ENCODE peak calls at places on chromosomes 5 and 9, in nine cellular contexts. V is HCT116, Y is IMR-90, T is heart left ventricle, X is NB4, U is breast epithelium, A is adrenal gland, B is H54, J is ovary. Q is an unnamed sample.

GRCh38 chr9:99931155-99931840 is 24.8 kb downstream of the STX17 start:
- DNase-seq in V (no peak), Y (peak), T (no peak), X (no peak), U (no peak), A (no peak), B (no peak), J (no peak), Q (no peak)

GRCh38 chr5:12865529-12865928 is 961.3 kb upstream of the CTNND2 start:
- DNase-seq in V (no peak), Y (no peak), T (no peak), X (no peak), U (no peak), A (no peak), B (no peak), J (no peak), Q (no peak)

GRCh38 chr5:176415240-176416122 is 858 bp downstream of the CLTB start:
- DNase-seq in V (no peak), Y (peak), T (peak), X (no peak), U (peak), A (peak), B (peak), J (no peak), Q (peak)

GRCh38 chr5:133827001-133827400 is 141.4 kb downstream of the C5orf15 start:
- DNase-seq in V (no peak), Y (no peak), T (no peak), X (no peak), U (no peak), A (no peak), B (no peak), J (no peak), Q (peak)

GRCh38 chr9:86600291-86600690 is 246.1 kb upstream of the TUT7 start:
- DNase-seq in V (no peak), Y (peak), T (no peak), X (no peak), U (no peak), A (no peak), B (no peak), J (no peak), Q (no peak)

GRCh38 chr9:36738318-36738975 is 165.8 kb downstream of the MELK start:
- DNase-seq in V (peak), Y (peak), T (no peak), X (no peak), U (no peak), A (no peak), B (peak), J (peak), Q (no peak)

GRCh38 chr5:175809531-175810121 is 61.8 kb upstream of the CPLX2 start:
- DNase-seq in V (peak), Y (peak), T (no peak), X (no peak), U (no peak), A (no peak), B (peak), J (no peak), Q (no peak)

GRCh38 chr5:150213530-150213929 is 23.7 kb downstream of the SLC6A7 start:
- DNase-seq in V (no peak), Y (peak), T (peak), X (peak), U (no peak), A (no peak), B (no peak), J (no peak), Q (no peak)

GRCh38 chr5:160887780-160888179 is 35.8 kb upstream of the ATP10B start:
- DNase-seq in V (no peak), Y (no peak), T (no peak), X (no peak), U (no peak), A (no peak), B (no peak), J (no peak), Q (no peak)

GRCh38 chr5:179923422-179923821 is 15.7 kb upstream of the TBC1D9B start:
- DNase-seq in V (no peak), Y (no peak), T (no peak), X (peak), U (no peak), A (no peak), B (no peak), J (no peak), Q (no peak)

GRCh38 chr9:113545068-113545467 is 81.5 kb downstream of the RGS3 start:
- DNase-seq in V (no peak), Y (no peak), T (no peak), X (no peak), U (no peak), A (no peak), B (no peak), J (no peak), Q (no peak)

GRCh38 chr9:88237454-88238280 is 99.4 kb upstream of the SPATA31C2 start:
- DNase-seq in V (no peak), Y (no peak), T (no peak), X (no peak), U (no peak), A (no peak), B (no peak), J (no peak), Q (no peak)

GRCh38 chr9:131226226-131226625 is 50.1 kb downstream of the FAM78A start:
- DNase-seq in V (no peak), Y (no peak), T (no peak), X (no peak), U (no peak), A (no peak), B (no peak), J (no peak), Q (no peak)

GRCh38 chr5:77630246-77631165 is 8.0 kb downstream of the OTP start:
- DNase-seq in V (peak), Y (no peak), T (peak), X (peak), U (no peak), A (peak), B (no peak), J (no peak), Q (peak)

GRCh38 chr5:151740336-151740942 is 18.0 kb downstream of the ATOX1 start:
- DNase-seq in V (no peak), Y (peak), T (peak), X (peak), U (peak), A (peak), B (peak), J (peak), Q (peak)

GRCh38 chr5:161786686-161787085 is 61.2 kb upstream of the GABRA1 start:
- DNase-seq in V (no peak), Y (no peak), T (no peak), X (no peak), U (no peak), A (no peak), B (no peak), J (no peak), Q (no peak)

GRCh38 chr5:128627939-128628338 is 89.9 kb upstream of the FBN2 start:
- DNase-seq in V (no peak), Y (no peak), T (no peak), X (no peak), U (no peak), A (no peak), B (no peak), J (no peak), Q (no peak)

GRCh38 chr9:121989010-121989409 is 104.1 kb downstream of the TTLL11 start:
- DNase-seq in V (no peak), Y (peak), T (peak), X (no peak), U (no peak), A (no peak), B (no peak), J (no peak), Q (no peak)

GRCh38 chr9:130634801-130635200 is 29.6 kb upstream of the PRDM12 start:
- DNase-seq in V (no peak), Y (no peak), T (no peak), X (no peak), U (no peak), A (no peak), B (no peak), J (no peak), Q (no peak)

GRCh38 chr9:86282979-86283535 is 719 bp upstream of the ISCA1 start:
- DNase-seq in V (no peak), Y (peak), T (no peak), X (peak), U (no peak), A (no peak), B (peak), J (no peak), Q (no peak)

GRCh38 chr5:179373961-179374505 is 28.8 kb upstream of the ADAMTS2 start:
- DNase-seq in V (no peak), Y (no peak), T (no peak), X (no peak), U (no peak), A (no peak), B (no peak), J (no peak), Q (no peak)

GRCh38 chr9:108014353-108014752 is 524.8 kb upstream of the KLF4 start:
- DNase-seq in V (no peak), Y (no peak), T (no peak), X (no peak), U (no peak), A (no peak), B (no peak), J (no peak), Q (no peak)

GRCh38 chr5:129094924-129095797 is 612 bp downstream of the ISOC1 start:
- DNase-seq in V (no peak), Y (peak), T (peak), X (peak), U (peak), A (peak), B (peak), J (peak), Q (peak)

GRCh38 chr5:179964015-179964414 is 56.3 kb upstream of the TBC1D9B start:
- DNase-seq in V (no peak), Y (no peak), T (no peak), X (no peak), U (no peak), A (no peak), B (no peak), J (no peak), Q (no peak)

GRCh38 chr5:100560860-100561259 is 25.7 kb downstream of the FAM174A start:
- DNase-seq in V (no peak), Y (peak), T (no peak), X (no peak), U (no peak), A (no peak), B (no peak), J (no peak), Q (no peak)

GRCh38 chr5:16797949-16798348 is 138.1 kb downstream of the MYO10 start:
- DNase-seq in V (no peak), Y (no peak), T (no peak), X (no peak), U (no peak), A (no peak), B (no peak), J (no peak), Q (no peak)

GRCh38 chr9:136671646-136672430 is 9.1 kb downstream of the EGFL7 start:
- DNase-seq in V (no peak), Y (no peak), T (no peak), X (peak), U (no peak), A (no peak), B (no peak), J (peak), Q (peak)
- TF ChIP-seq POLR2A in V (no peak), Y (no peak), T (no peak), X (no peak), U (no peak), A (no peak), B (no peak), J (no peak), Q (no peak)

GRCh38 chr5:19258686-19259085 is 729.3 kb downstream of the CDH18 start:
- DNase-seq in V (no peak), Y (no peak), T (no peak), X (no peak), U (peak), A (no peak), B (no peak), J (no peak), Q (no peak)

GRCh38 chr5:19264821-19265220 is 723.2 kb downstream of the CDH18 start:
- DNase-seq in V (no peak), Y (no peak), T (no peak), X (no peak), U (no peak), A (no peak), B (no peak), J (no peak), Q (no peak)

GRCh38 chr5:19266791-19267190 is 721.2 kb downstream of the CDH18 start:
- DNase-seq in V (no peak), Y (no peak), T (no peak), X (no peak), U (no peak), A (no peak), B (no peak), J (no peak), Q (no peak)

GRCh38 chr5:19256036-19256435 is 732.0 kb downstream of the CDH18 start:
- DNase-seq in V (no peak), Y (no peak), T (no peak), X (no peak), U (no peak), A (no peak), B (no peak), J (no peak), Q (no peak)

DNA sequence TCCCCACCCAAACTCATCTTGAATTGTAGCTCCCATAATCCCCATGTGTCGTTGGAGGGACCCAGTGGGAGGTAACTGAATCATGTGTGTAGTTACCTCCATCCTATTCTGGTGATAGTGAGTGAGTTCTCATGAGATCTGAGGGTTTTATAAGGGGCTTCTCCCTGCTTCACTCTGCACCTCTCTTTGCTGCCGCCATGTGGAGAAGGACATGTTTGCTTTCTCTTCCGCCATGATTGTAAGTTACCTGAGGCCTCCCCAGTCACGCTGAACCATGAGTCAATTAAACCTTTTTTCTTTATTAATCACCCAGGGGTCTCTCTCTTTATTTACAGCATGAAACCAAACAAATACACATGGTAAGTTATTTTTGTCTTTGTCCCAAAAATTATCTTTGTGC is 726.1 kb downstream of the CDH18 start:
- DNase-seq in V (no peak), Y (no peak), T (no peak), X (no peak), U (no peak), A (no peak), B (no peak), J (no peak), Q (no peak)
- TF ChIP-seq POLR2A in V (no peak), Y (no peak), T (no peak), X (no peak), U (no peak), A (no peak), B (no peak), J (no peak), Q (no peak)

DNA sequence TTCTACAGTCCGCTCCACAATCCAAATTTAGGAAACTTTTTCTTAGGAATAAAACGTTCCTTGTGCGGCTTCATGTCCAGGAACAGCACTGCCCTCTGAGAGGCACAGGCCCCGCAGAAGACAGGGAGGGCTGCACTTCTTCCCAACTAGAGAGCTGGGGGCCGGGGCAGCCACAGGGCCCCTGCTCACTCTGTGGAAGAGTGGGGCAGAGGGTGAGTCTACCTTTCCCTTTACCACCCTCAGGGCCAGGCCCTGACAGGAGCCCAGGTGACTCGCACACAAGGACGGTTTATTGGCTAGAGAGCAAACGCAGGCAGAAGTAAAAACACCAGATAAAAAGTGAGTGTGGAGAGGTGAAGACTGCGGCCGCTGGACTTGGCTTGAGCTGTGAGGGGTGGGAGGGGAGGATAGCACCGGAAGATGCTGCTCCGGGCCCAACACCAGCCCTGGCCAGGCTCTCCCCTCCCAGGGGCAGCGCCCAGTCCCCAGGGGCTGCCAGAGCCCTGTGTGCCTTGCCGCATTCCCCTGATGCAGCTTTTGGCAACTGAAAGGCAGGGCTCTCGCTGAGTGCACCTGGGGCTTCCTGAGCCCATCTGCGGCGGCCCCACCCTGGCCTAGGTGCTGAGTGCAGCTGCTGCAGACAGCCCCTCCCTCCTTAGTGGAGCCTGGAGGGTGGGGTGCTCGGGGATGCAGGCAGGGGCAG is 20.2 kb downstream of the SH3GLB2 start:
- DNase-seq in V (no peak), Y (no peak), T (no peak), X (no peak), U (no peak), A (no peak), B (no peak), J (no peak), Q (no peak)
- TF ChIP-seq POLR2A in V (no peak), Y (no peak), T (no peak), X (no peak), U (no peak), A (no peak), B (no peak), J (no peak), Q (no peak)

GRCh38 chr9:136122425-136123383 is 4.0 kb upstream of the TMEM250 start:
- DNase-seq in V (no peak), Y (peak), T (peak), X (peak), U (peak), A (peak), B (peak), J (peak), Q (peak)
- TF ChIP-seq POLR2A in V (no peak), Y (peak), T (no peak), X (no peak), U (no peak), A (no peak), B (no peak), J (peak), Q (no peak)

GRCh38 chr5:137871571-137871970 is 3.9 kb downstream of the MYOT start:
- DNase-seq in V (no peak), Y (no peak), T (no peak), X (no peak), U (no peak), A (no peak), B (no peak), J (no peak), Q (no peak)

GRCh38 chr5:137870647-137871339 is 3.1 kb downstream of the MYOT start:
- DNase-seq in V (no peak), Y (no peak), T (no peak), X (no peak), U (no peak), A (no peak), B (no peak), J (no peak), Q (no peak)

GRCh38 chr5:137872476-137872875 is 4.8 kb downstream of the MYOT start:
- DNase-seq in V (no peak), Y (no peak), T (no peak), X (no peak), U (no peak), A (no peak), B (no peak), J (no peak), Q (no peak)

GRCh38 chr5:137866541-137867388 is 895 bp upstream of the MYOT start:
- DNase-seq in V (no peak), Y (no peak), T (no peak), X (no peak), U (no peak), A (no peak), B (no peak), J (no peak), Q (no peak)

GRCh38 chr5:137867664-137868063 is at the start of gene MYOT:
- DNase-seq in V (no peak), Y (no peak), T (no peak), X (no peak), U (no peak), A (no peak), B (no peak), J (no peak), Q (no peak)
- TF ChIP-seq POLR2A in V (no peak), Y (no peak), T (no peak), X (no peak), U (no peak), A (no peak), B (no peak), J (no peak), Q (no peak)

GRCh38 chr5:57298985-57299491 is 125.2 kb downstream of the GPBP1 start:
- DNase-seq in V (peak), Y (peak), T (no peak), X (peak), U (peak), A (no peak), B (no peak), J (peak), Q (peak)

GRCh38 chr5:57302643-57303042 is 128.8 kb downstream of the GPBP1 start:
- DNase-seq in V (no peak), Y (peak), T (no peak), X (no peak), U (no peak), A (no peak), B (no peak), J (no peak), Q (no peak)

GRCh38 chr5:57298295-57298984 is 124.6 kb downstream of the GPBP1 start:
- DNase-seq in V (peak), Y (peak), T (peak), X (peak), U (peak), A (peak), B (peak), J (peak), Q (peak)

GRCh38 chr5:57302164-57302563 is 128.3 kb downstream of the GPBP1 start:
- DNase-seq in V (peak), Y (peak), T (no peak), X (peak), U (no peak), A (peak), B (no peak), J (no peak), Q (no peak)

DNA sequence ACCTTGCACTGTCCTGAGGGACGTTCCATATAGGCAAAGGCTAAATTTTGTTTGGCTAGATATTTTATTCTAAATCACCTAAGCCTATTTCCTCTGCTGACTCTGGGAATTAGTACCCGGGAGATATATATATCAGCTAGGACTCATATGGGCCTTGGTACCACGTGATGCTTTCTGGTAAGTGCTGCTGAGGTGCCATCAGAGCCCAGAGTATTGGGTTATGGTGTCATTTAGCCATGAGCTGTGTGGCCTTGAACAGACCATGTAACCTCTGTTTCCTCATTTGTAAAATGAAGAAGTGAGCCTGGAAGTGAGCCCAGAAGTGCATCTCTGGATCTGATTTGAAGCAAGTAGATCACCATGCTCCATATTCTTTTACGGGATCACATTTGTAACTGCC is 126.1 kb downstream of the GPBP1 start:
- DNase-seq in V (no peak), Y (no peak), T (no peak), X (peak), U (no peak), A (peak), B (no peak), J (no peak), Q (no peak)
- TF ChIP-seq POLR2A in V (no peak), Y (no peak), T (no peak), X (no peak), U (no peak), A (no peak), B (no peak), J (no peak), Q (no peak)

GRCh38 chr9:68731857-68732256 is 26.8 kb downstream of the PIP5K1B start:
- DNase-seq in V (no peak), Y (no peak), T (no peak), X (no peak), U (no peak), A (no peak), B (no peak), J (no peak), Q (no peak)
- TF ChIP-seq POLR2A in V (no peak), Y (no peak), T (no peak), X (no peak), U (no peak), A (no peak), B (no peak), J (no peak), Q (no peak)

DNA sequence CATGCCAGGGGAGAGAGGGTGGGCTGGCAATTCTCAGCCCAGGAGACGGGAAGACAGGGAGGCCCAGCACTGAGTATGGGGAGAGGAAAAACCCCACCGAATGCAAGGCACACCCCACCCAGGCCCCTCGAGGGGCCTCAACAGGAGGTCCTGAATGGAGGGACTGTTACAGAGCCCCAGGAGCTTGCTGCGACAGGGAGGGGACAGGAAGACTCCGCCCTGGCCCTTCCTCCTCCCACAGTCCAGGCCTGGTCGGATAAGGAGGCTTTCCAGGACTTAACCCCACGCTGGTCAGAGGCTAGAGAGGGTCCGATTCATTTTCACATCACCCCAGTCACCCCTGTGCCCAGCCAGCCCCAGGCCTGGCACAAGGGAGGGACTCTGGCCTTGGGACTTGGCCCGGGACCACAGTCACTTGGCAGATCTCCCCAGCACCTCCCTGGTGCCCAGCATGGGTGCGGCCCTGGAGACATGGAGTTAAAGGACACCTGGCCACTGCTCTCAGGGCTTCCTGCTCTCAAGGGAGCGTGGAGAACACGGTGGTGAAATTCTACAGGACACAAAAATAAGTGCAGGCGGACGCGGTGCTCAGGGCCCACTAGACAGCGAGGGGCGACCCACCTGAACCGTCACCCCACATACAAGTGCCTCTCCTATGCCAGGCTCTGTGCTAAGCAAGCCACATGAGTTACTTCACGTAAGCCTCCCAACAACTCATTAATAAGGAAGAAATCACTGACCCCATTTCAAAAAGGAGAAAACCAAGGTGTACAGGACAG is 44.8 kb upstream of the STXBP1 start:
- DNase-seq in V (no peak), Y (peak), T (peak), X (peak), U (peak), A (peak), B (no peak), J (peak), Q (peak)
- TF ChIP-seq POLR2A in V (no peak), Y (no peak), T (no peak), X (no peak), U (no peak), A (peak), B (peak), J (no peak), Q (no peak)

Q was measured in thyroid gland.